ENCODE peak calls at places on chromosomes 16 and 17, in six cellular contexts. One of them, this sample, is unnamed.

GRCh38 chr16:88503374-88503770 is 50.3 kb downstream of the ZFPM1 start:
- DNase-seq in NAMALWA: no peak
- DNase-seq in breast epithelium: no peak
- DNase-seq in GM23338: no peak
- DNase-seq in activated naive CD4-positive, alpha-beta T cell treated with anti-CD3 and anti-CD28 coated beads for 36 hours: no peak
- DNase-seq in fibroblast of mammary gland: peak
- DNase-seq in this sample: no peak

GRCh38 chr16:30356401-30357084 is 1.4 kb upstream of the CD2BP2 start:
- DNase-seq in NAMALWA: no peak
- DNase-seq in GM23338: no peak
- DNase-seq in breast epithelium: no peak
- DNase-seq in activated naive CD4-positive, alpha-beta T cell treated with anti-CD3 and anti-CD28 coated beads for 36 hours: no peak
- DNase-seq in fibroblast of mammary gland: no peak
- DNase-seq in this sample: no peak

GRCh38 chr16:30875881-30876791 is 17.7 kb downstream of the BCL7C start:
- DNase-seq in fibroblast of mammary gland: peak
- DNase-seq in GM23338: peak
- DNase-seq in activated naive CD4-positive, alpha-beta T cell treated with anti-CD3 and anti-CD28 coated beads for 36 hours: peak
- DNase-seq in NAMALWA: peak
- DNase-seq in breast epithelium: no peak
- DNase-seq in this sample: peak

GRCh38 chr17:40121886-40122465 is at the start of gene MSL1:
- DNase-seq in NAMALWA: peak
- DNase-seq in breast epithelium: peak
- DNase-seq in fibroblast of mammary gland: no peak
- DNase-seq in GM23338: peak
- DNase-seq in activated naive CD4-positive, alpha-beta T cell treated with anti-CD3 and anti-CD28 coated beads for 36 hours: peak
- DNase-seq in this sample: peak

GRCh38 chr16:28845173-28846079 is 722 bp downstream of the TUFM start:
- DNase-seq in NAMALWA: peak
- DNase-seq in GM23338: peak
- DNase-seq in activated naive CD4-positive, alpha-beta T cell treated with anti-CD3 and anti-CD28 coated beads for 36 hours: peak
- DNase-seq in fibroblast of mammary gland: peak
- DNase-seq in breast epithelium: no peak
- DNase-seq in this sample: peak

GRCh38 chr17:12973496-12974318 is 44.1 kb downstream of the ELAC2 start:
- DNase-seq in NAMALWA: no peak
- DNase-seq in fibroblast of mammary gland: no peak
- DNase-seq in breast epithelium: no peak
- DNase-seq in GM23338: peak
- DNase-seq in activated naive CD4-positive, alpha-beta T cell treated with anti-CD3 and anti-CD28 coated beads for 36 hours: no peak
- DNase-seq in this sample: no peak

GRCh38 chr16:86307518-86307903 is 202.8 kb upstream of the FOXF1 start:
- DNase-seq in breast epithelium: no peak
- DNase-seq in activated naive CD4-positive, alpha-beta T cell treated with anti-CD3 and anti-CD28 coated beads for 36 hours: no peak
- DNase-seq in NAMALWA: no peak
- DNase-seq in GM23338: no peak
- DNase-seq in fibroblast of mammary gland: peak
- DNase-seq in this sample: peak

GRCh38 chr16:67399218-67399733 is 6.0 kb upstream of the TPPP3 start:
- DNase-seq in activated naive CD4-positive, alpha-beta T cell treated with anti-CD3 and anti-CD28 coated beads for 36 hours: peak
- DNase-seq in NAMALWA: peak
- DNase-seq in fibroblast of mammary gland: no peak
- DNase-seq in breast epithelium: no peak
- DNase-seq in GM23338: peak
- DNase-seq in this sample: no peak

GRCh38 chr17:5055543-5055942 is 20.3 kb upstream of the SLC52A1 start:
- DNase-seq in activated naive CD4-positive, alpha-beta T cell treated with anti-CD3 and anti-CD28 coated beads for 36 hours: no peak
- DNase-seq in breast epithelium: no peak
- DNase-seq in fibroblast of mammary gland: no peak
- DNase-seq in NAMALWA: no peak
- DNase-seq in GM23338: peak
- DNase-seq in this sample: no peak

GRCh38 chr17:35286120-35286781 is 43.4 kb downstream of the SLFN5 start:
- DNase-seq in GM23338: peak
- DNase-seq in NAMALWA: peak
- DNase-seq in fibroblast of mammary gland: no peak
- DNase-seq in breast epithelium: no peak
- DNase-seq in activated naive CD4-positive, alpha-beta T cell treated with anti-CD3 and anti-CD28 coated beads for 36 hours: peak
- DNase-seq in this sample: no peak

GRCh38 chr17:79915850-79916430 is 76.7 kb upstream of the CBX4 start:
- DNase-seq in breast epithelium: no peak
- DNase-seq in fibroblast of mammary gland: peak
- DNase-seq in activated naive CD4-positive, alpha-beta T cell treated with anti-CD3 and anti-CD28 coated beads for 36 hours: peak
- DNase-seq in NAMALWA: peak
- DNase-seq in GM23338: peak
- DNase-seq in this sample: peak

GRCh38 chr17:57906910-57907309 is 48.3 kb downstream of the CUEDC1 start:
- DNase-seq in fibroblast of mammary gland: no peak
- DNase-seq in GM23338: peak
- DNase-seq in activated naive CD4-positive, alpha-beta T cell treated with anti-CD3 and anti-CD28 coated beads for 36 hours: no peak
- DNase-seq in NAMALWA: peak
- DNase-seq in breast epithelium: no peak
- DNase-seq in this sample: no peak

GRCh38 chr17:28645576-28645939 is 600 bp upstream of the BLTP2 start:
- DNase-seq in breast epithelium: no peak
- DNase-seq in fibroblast of mammary gland: no peak
- DNase-seq in NAMALWA: no peak
- DNase-seq in activated naive CD4-positive, alpha-beta T cell treated with anti-CD3 and anti-CD28 coated beads for 36 hours: peak
- DNase-seq in GM23338: no peak
- DNase-seq in this sample: no peak

GRCh38 chr17:9371019-9371418 is 204.6 kb downstream of the STX8 start:
- DNase-seq in breast epithelium: no peak
- DNase-seq in NAMALWA: no peak
- DNase-seq in fibroblast of mammary gland: peak
- DNase-seq in GM23338: no peak
- DNase-seq in activated naive CD4-positive, alpha-beta T cell treated with anti-CD3 and anti-CD28 coated beads for 36 hours: no peak
- DNase-seq in this sample: no peak

GRCh38 chr16:83925095-83925905 is 26.4 kb downstream of the MLYCD start:
- DNase-seq in GM23338: no peak
- DNase-seq in fibroblast of mammary gland: no peak
- DNase-seq in activated naive CD4-positive, alpha-beta T cell treated with anti-CD3 and anti-CD28 coated beads for 36 hours: no peak
- DNase-seq in breast epithelium: no peak
- DNase-seq in NAMALWA: no peak
- DNase-seq in this sample: no peak

This sample was measured in T47D.